ENCODE peak calls at places on chromosome 16, in six cellular contexts. A is SK-N-SH; Q is B cell; Z is activated T-helper 1 cell treated with anti-CD3 and anti-CD28 coated beads, Interleukin-2, amount 50 U/mL, for 16 hours; I is GM13976; Y is NCI-H1436. B is an unnamed sample.

GRCh38 chr16:69820926-69821541 is 58.9 kb downstream of the WWP2 start:
- DNase-seq in A (peak), Q (no peak), Z (no peak), I (no peak), Y (no peak), B (no peak)

GRCh38 chr16:79607587-79607986 is 7.0 kb upstream of the MAF start:
- DNase-seq in A (no peak), Q (no peak), Z (no peak), I (no peak), Y (no peak), B (no peak)

GRCh38 chr16:72666267-72666666 is 381.7 kb downstream of the ZFHX3 start:
- DNase-seq in A (no peak), Q (no peak), Z (no peak), I (no peak), Y (no peak), B (no peak)

GRCh38 chr16:9199312-9199711 is 107.9 kb downstream of the HAPSTR1 start:
- DNase-seq in A (no peak), Q (no peak), Z (no peak), I (no peak), Y (no peak), B (no peak)

GRCh38 chr16:86095906-86096485 is 197.0 kb downstream of the IRF8 start:
- DNase-seq in A (no peak), Q (no peak), Z (no peak), I (no peak), Y (no peak), B (no peak)

GRCh38 chr16:68259421-68259820 is 4.9 kb upstream of the SLC7A6 start:
- DNase-seq in A (no peak), Q (no peak), Z (no peak), I (no peak), Y (no peak), B (no peak)

GRCh38 chr16:69131167-69131748 is 1.1 kb downstream of the CHTF8 start:
- DNase-seq in A (peak), Q (peak), Z (no peak), I (peak), Y (no peak), B (peak)

GRCh38 chr16:4301968-4302367 is 13.9 kb upstream of the GLIS2 start:
- DNase-seq in A (no peak), Q (no peak), Z (no peak), I (no peak), Y (no peak), B (no peak)

GRCh38 chr16:4273858-4274291 is 1.1 kb upstream of the TFAP4 start:
- DNase-seq in A (peak), Q (no peak), Z (no peak), I (peak), Y (peak), B (peak)

GRCh38 chr16:11354733-11355574 is 9.7 kb downstream of the RMI2 start:
- DNase-seq in A (no peak), Q (peak), Z (no peak), I (peak), Y (no peak), B (peak)

GRCh38 chr16:87838643-87839541 is 30.4 kb downstream of the SLC7A5 start:
- DNase-seq in A (no peak), Q (no peak), Z (no peak), I (no peak), Y (no peak), B (no peak)

GRCh38 chr16:10067406-10067805 is 114.8 kb downstream of the GRIN2A start:
- DNase-seq in A (peak), Q (no peak), Z (no peak), I (no peak), Y (no peak), B (no peak)

GRCh38 chr16:19252904-19253303 is 32.6 kb upstream of the CLEC19A start:
- DNase-seq in A (no peak), Q (no peak), Z (no peak), I (no peak), Y (no peak), B (no peak)

GRCh38 chr16:81505011-81505660 is 60.5 kb downstream of the CMIP start:
- DNase-seq in A (peak), Q (no peak), Z (no peak), I (peak), Y (no peak), B (no peak)

B was measured in germinal center.